ENCODE peak calls at places on chromosomes 13 and 19, in seven cellular contexts. S, Q, Z, I, O, B and A are unnamed samples.
A peak's percentile ranks its signal among the peaks of the same experiment; 100 is the strongest.

GRCh38 chr13:96052655-96053002 is 572 bp downstream of the UGGT2 start:
- DNase-seq in Q (peak; percentile 79), S (peak; percentile 64), I (peak; percentile 2), O (no peak), Z (peak; percentile 67), B (peak; percentile 21), A (peak; percentile 4)

GRCh38 chr13:98466634-98467236 is 110.2 kb downstream of the STK24 start:
- DNase-seq in S (no peak), I (no peak), Q (peak; percentile 59), B (peak; percentile 31), Z (peak; percentile 45), O (peak; percentile 37), A (peak; percentile 34)

GRCh38 chr13:106350208-106350607 is 185.3 kb downstream of the EFNB2 start:
- DNase-seq in Z (no peak), B (no peak), Q (no peak), O (no peak), I (no peak), S (no peak), A (no peak)

GRCh38 chr19:35206379-35206778 is 22.2 kb downstream of the FAM187B start:
- DNase-seq in B (no peak), S (no peak), I (no peak), O (no peak), Q (no peak), Z (no peak), A (no peak)

GRCh38 chr19:32373614-32374295 is 28.3 kb downstream of the ZNF507 start:
- DNase-seq in O (no peak), Z (peak; percentile 99), S (peak; percentile 99), I (peak; percentile 89), B (peak; percentile 81), Q (peak; percentile 100), A (peak; percentile 85)

GRCh38 chr19:50204811-50205675 is 1.6 kb downstream of the MYH14 start:
- DNase-seq in O (peak; percentile 93), B (no peak), Q (no peak), Z (no peak), S (no peak), I (no peak), A (peak; percentile 99)

GRCh38 chr13:40993119-40993518 is 26.0 kb downstream of the ELF1 start:
- DNase-seq in Z (peak; percentile 21), I (no peak), Q (no peak), B (no peak), S (no peak), O (no peak), A (no peak)

GRCh38 chr13:28530729-28531194 is 35.8 kb upstream of the FLT1 start:
- DNase-seq in O (no peak), Q (no peak), B (no peak), I (no peak), Z (peak; percentile 31), S (peak; percentile 36), A (no peak)

GRCh38 chr19:41957838-41958366 is 1.2 kb downstream of the RABAC1 start:
- DNase-seq in Q (peak; percentile 81), Z (peak; percentile 82), I (peak; percentile 63), S (peak; percentile 89), B (no peak), O (peak; percentile 60), A (peak; percentile 89)

GRCh38 chr13:107867701-107868661 is 347.4 kb downstream of the LIG4 start:
- DNase-seq in Q (peak; percentile 52), I (no peak), S (no peak), O (peak; percentile 49), B (peak; percentile 4), Z (peak; percentile 17), A (peak; percentile 24)

GRCh38 chr13:31614073-31614472 is 125.3 kb upstream of the RXFP2 start:
- DNase-seq in B (no peak), I (no peak), S (no peak), O (no peak), Q (no peak), Z (no peak), A (no peak)

GRCh38 chr13:80665792-80666333 is 324.9 kb upstream of the SPRY2 start:
- DNase-seq in Q (peak; percentile 1), S (no peak), Z (peak; percentile 6), I (no peak), B (no peak), O (no peak), A (no peak)

GRCh38 chr13:70623260-70623659 is 515.0 kb upstream of the KLHL1 start:
- DNase-seq in Z (no peak), S (peak; percentile 0), I (no peak), B (no peak), O (no peak), Q (peak; percentile 3), A (no peak)

GRCh38 chr13:66427330-66427990 is 802.7 kb downstream of the PCDH9 start:
- DNase-seq in O (no peak), B (peak; percentile 1), Q (no peak), S (no peak), I (no peak), Z (peak; percentile 56), A (no peak)

GRCh38 chr19:40716031-40716654 is 543 bp downstream of the COQ8B start:
- DNase-seq in I (peak; percentile 99), S (peak; percentile 99), Z (no peak), O (no peak), Q (no peak), B (no peak), A (peak; percentile 79)

GRCh38 chr13:75792526-75793187 is 156.5 kb downstream of the LMO7 start:
- DNase-seq in B (no peak), Z (peak; percentile 48), O (no peak), S (peak; percentile 36), I (no peak), Q (peak; percentile 69), A (peak; percentile 9)

GRCh38 chr19:32388393-32388724 is 17.2 kb upstream of the DPY19L3 start:
- DNase-seq in O (no peak), Z (no peak), I (no peak), B (no peak), Q (no peak), S (no peak), A (no peak)

GRCh38 chr13:71814806-71815205 is 52.2 kb downstream of the DACH1 start:
- DNase-seq in S (no peak), B (no peak), Z (no peak), O (no peak), Q (no peak), I (no peak), A (no peak)